ENCODE peak calls at places on chromosomes 4 and X, in seven cellular contexts. D is pancreas, P is choroid plexus epithelial cell, X is RPMI8226, Q is D341Med, Z is glomerular endothelial cell, O is smooth muscle cell of the brain vasculature. W is an unnamed sample.

GRCh38 chrX:8755813-8756212 is 23.9 kb upstream of the ANOS1 start:
- DNase-seq in D (no peak), P (no peak), X (no peak), Q (no peak), Z (no peak), O (no peak), W (no peak)

GRCh38 chr4:68272860-68273259 is 27.4 kb upstream of the TMPRSS11B start:
- DNase-seq in D (no peak), P (no peak), X (no peak), Q (no peak), Z (no peak), O (no peak), W (no peak)

GRCh38 chrX:75483935-75484334 is 38.9 kb downstream of the ZDHHC15 start:
- DNase-seq in D (no peak), P (no peak), X (no peak), Q (no peak), Z (no peak), O (no peak), W (no peak)

GRCh38 chr4:5971077-5971447 is 47.2 kb downstream of the C4orf50 start:
- DNase-seq in D (no peak), P (no peak), X (no peak), Q (no peak), Z (no peak), O (no peak), W (no peak)

GRCh38 chrX:63560601-63561218 is 209.6 kb upstream of the SPIN4 start:
- DNase-seq in D (peak), P (peak), X (peak), Q (peak), Z (peak), O (peak), W (peak)

GRCh38 chrX:131828482-131828881 is 194.6 kb upstream of the STK26 start:
- DNase-seq in D (no peak), P (no peak), X (no peak), Q (no peak), Z (no peak), O (no peak), W (no peak)

GRCh38 chr4:54091637-54092404 is 8.1 kb upstream of the GSX2 start:
- DNase-seq in D (peak), P (peak), X (peak), Q (peak), Z (no peak), O (no peak), W (peak)

GRCh38 chr4:157363366-157363765 is 142.8 kb downstream of the GRIA2 start:
- DNase-seq in D (no peak), P (no peak), X (no peak), Q (no peak), Z (no peak), O (no peak), W (no peak)

GRCh38 chr4:168615294-168615693 is 118.4 kb downstream of the PALLD start:
- DNase-seq in D (no peak), P (peak), X (no peak), Q (no peak), Z (no peak), O (no peak), W (no peak)

GRCh38 chr4:36064147-36064546 is 180.2 kb downstream of the ARAP2 start:
- DNase-seq in D (no peak), P (peak), X (no peak), Q (no peak), Z (no peak), O (no peak), W (no peak)

GRCh38 chr4:115171220-115171619 is 57.8 kb upstream of the NDST4 start:
- DNase-seq in D (no peak), P (no peak), X (no peak), Q (no peak), Z (no peak), O (no peak), W (no peak)

GRCh38 chrX:16435399-16435986 is 214.5 kb upstream of the S100G start:
- DNase-seq in D (no peak), P (no peak), X (no peak), Q (no peak), Z (no peak), O (no peak), W (no peak)

GRCh38 chrX:118861338-118861737 is 37.7 kb downstream of the ZCCHC12 start:
- DNase-seq in D (no peak), P (no peak), X (no peak), Q (no peak), Z (no peak), O (no peak), W (no peak)

GRCh38 chr4:98529970-98530569 is 128.3 kb downstream of the TSPAN5 start:
- DNase-seq in D (no peak), P (no peak), X (no peak), Q (no peak), Z (no peak), O (no peak), W (no peak)

GRCh38 chrX:47311857-47312774 is 58.3 kb upstream of the ZNF157 start:
- DNase-seq in D (peak), P (peak), X (peak), Q (peak), Z (no peak), O (peak), W (peak)

GRCh38 chrX:78527263-78527662 is 131.9 kb downstream of the RTL3 start:
- DNase-seq in D (no peak), P (no peak), X (no peak), Q (no peak), Z (no peak), O (no peak), W (no peak)

GRCh38 chrX:17859609-17860178 is 1.4 kb downstream of the RAI2 start:
- DNase-seq in D (peak), P (no peak), X (no peak), Q (no peak), Z (no peak), O (no peak), W (no peak)

GRCh38 chrX:38561951-38562719 is 793 bp downstream of the TSPAN7 start:
- DNase-seq in D (peak), P (no peak), X (no peak), Q (peak), Z (no peak), O (no peak), W (no peak)

GRCh38 chr4:37715889-37716402 is 29.8 kb upstream of the RELL1 start:
- DNase-seq in D (peak), P (peak), X (peak), Q (no peak), Z (peak), O (no peak), W (no peak)

GRCh38 chr4:108833041-108833440 is 70.2 kb upstream of the ETNPPL start:
- DNase-seq in D (no peak), P (peak), X (no peak), Q (no peak), Z (no peak), O (no peak), W (no peak)

GRCh38 chr4:60992037-60992436 is 208.1 kb upstream of the ADGRL3 start:
- DNase-seq in D (no peak), P (peak), X (no peak), Q (no peak), Z (no peak), O (peak), W (no peak)

GRCh38 chrX:13837290-13837745 is 20.4 kb upstream of the GPM6B start:
- DNase-seq in D (no peak), P (peak), X (no peak), Q (no peak), Z (no peak), O (no peak), W (no peak)

GRCh38 chr4:14178421-14178820 is 550.9 kb upstream of the BOD1L1 start:
- DNase-seq in D (no peak), P (peak), X (no peak), Q (no peak), Z (peak), O (no peak), W (peak)

GRCh38 chr4:22253431-22253830 is 262.4 kb downstream of the ADGRA3 start:
- DNase-seq in D (no peak), P (no peak), X (no peak), Q (no peak), Z (no peak), O (no peak), W (no peak)

GRCh38 chrX:98371994-98372393 is 1488.3 kb downstream of the RPA4 start:
- DNase-seq in D (no peak), P (no peak), X (no peak), Q (no peak), Z (no peak), O (no peak), W (no peak)

GRCh38 chr4:89800527-89801103 is 36.3 kb downstream of the SNCA start:
- DNase-seq in D (no peak), P (no peak), X (no peak), Q (no peak), Z (peak), O (no peak), W (no peak)

GRCh38 chr4:135497563-135498152 is 1296.1 kb upstream of the PABPC4L start:
- DNase-seq in D (no peak), P (no peak), X (peak), Q (no peak), Z (no peak), O (no peak), W (no peak)

GRCh38 chr4:177163532-177163931 is 146.1 kb upstream of the NEIL3 start:
- DNase-seq in D (no peak), P (no peak), X (no peak), Q (no peak), Z (no peak), O (no peak), W (no peak)

GRCh38 chr4:60897415-60897814 is 302.7 kb upstream of the ADGRL3 start:
- DNase-seq in D (no peak), P (peak), X (no peak), Q (no peak), Z (no peak), O (peak), W (no peak)

GRCh38 chrX:20116575-20117240 is at the start of gene MAP7D2:
- DNase-seq in D (no peak), P (no peak), X (no peak), Q (no peak), Z (no peak), O (no peak), W (no peak)

GRCh38 chr4:150316332-150317205 is 238.3 kb downstream of the DCLK2 start:
- DNase-seq in D (no peak), P (no peak), X (no peak), Q (no peak), Z (no peak), O (no peak), W (no peak)

W was measured in MV-4-11.